ENCODE peak calls at places on chromosomes 2 and 18, in four cellular contexts. F is GM12891, R is K562, S is GM12878. T is an unnamed sample.

GRCh38 chr2:203683932-203684556 is 22.4 kb upstream of the CD28 start:
- DNase-seq in F (peak; percentile 18), R (no peak), S (peak; percentile 28), T (no peak)

GRCh38 chr2:96764253-96764637 is 3.5 kb downstream of the CNNM4 start:
- DNase-seq in F (no peak), R (no peak), S (no peak), T (no peak)

GRCh38 chr2:8849322-8849721 is 11.9 kb upstream of the KIDINS220 start:
- DNase-seq in F (no peak), R (no peak), S (no peak), T (no peak)

GRCh38 chr2:10500601-10501361 is 52.7 kb upstream of the ODC1 start:
- DNase-seq in F (no peak), R (no peak), S (no peak), T (no peak)

GRCh38 chr2:109164739-109165221 is 35.8 kb downstream of the SH3RF3 start:
- DNase-seq in F (no peak), R (no peak), S (no peak), T (no peak)

GRCh38 chr2:240990726-240991377 is 7.6 kb upstream of the SNED1 start:
- DNase-seq in F (no peak), R (no peak), S (no peak), T (no peak)

GRCh38 chr2:55932843-55933242 is 9.3 kb upstream of the EFEMP1 start:
- DNase-seq in F (no peak), R (no peak), S (no peak), T (no peak)

GRCh38 chr18:9366126-9366714 is 31.6 kb downstream of the TWSG1 start:
- DNase-seq in F (no peak), R (no peak), S (no peak), T (no peak)

GRCh38 chr2:7878786-7879515 is 802.9 kb upstream of the ID2 start:
- DNase-seq in F (no peak), R (no peak), S (no peak), T (no peak)

GRCh38 chr2:54724150-54724559 is 693 bp downstream of the EML6 start:
- DNase-seq in F (no peak), R (no peak), S (no peak), T (no peak)

GRCh38 chr2:168712053-168712452 is 90.4 kb upstream of the NOSTRIN start:
- DNase-seq in F (peak; percentile 19), R (no peak), S (peak; percentile 91), T (no peak)

GRCh38 chr2:26706093-26706492 is 13.6 kb downstream of the KCNK3 start:
- DNase-seq in F (no peak), R (no peak), S (no peak), T (no peak)

GRCh38 chr2:141767051-141767450 is 363.8 kb downstream of the LRP1B start:
- DNase-seq in F (no peak), R (no peak), S (no peak), T (no peak)

GRCh38 chr2:207725815-207726578 is 14.6 kb downstream of the CCNYL1 start:
- DNase-seq in F (no peak), R (no peak), S (no peak), T (no peak)

GRCh38 chr2:121898483-121898882 is 143.0 kb downstream of the TSN start:
- DNase-seq in F (no peak), R (no peak), S (no peak), T (no peak)

GRCh38 chr2:233406865-233407264 is 52.6 kb downstream of the DGKD start:
- DNase-seq in F (no peak), R (no peak), S (no peak), T (no peak)

GRCh38 chr18:21109936-21110666 is 1.5 kb downstream of the ROCK1 start:
- DNase-seq in F (no peak), R (no peak), S (no peak), T (no peak)

GRCh38 chr2:128384446-128384845 is 65.8 kb upstream of the HS6ST1 start:
- DNase-seq in F (no peak), R (no peak), S (no peak), T (no peak)

GRCh38 chr2:152098798-152099654 is at the start of gene CACNB4:
- DNase-seq in F (peak; percentile 50), R (no peak), S (no peak), T (peak; percentile 10)

GRCh38 chr2:101372792-101373191 is 14.5 kb downstream of the CREG2 start:
- DNase-seq in F (no peak), R (no peak), S (no peak), T (no peak)

GRCh38 chr2:33213648-33214047 is 262.8 kb upstream of the RASGRP3 start:
- DNase-seq in F (no peak), R (no peak), S (no peak), T (no peak)

GRCh38 chr2:66845307-66845706 is 410.4 kb downstream of the MEIS1 start:
- DNase-seq in F (no peak), R (no peak), S (no peak), T (no peak)

GRCh38 chr2:101140978-101141655 is 10.1 kb downstream of the TBC1D8 start:
- DNase-seq in F (no peak), R (no peak), S (no peak), T (no peak)

GRCh38 chr2:127348421-127349000 is 39.3 kb downstream of the MAP3K2 start:
- DNase-seq in F (no peak), R (no peak), S (no peak), T (no peak)

GRCh38 chr2:25460261-25460905 is 118.7 kb upstream of the DNMT3A start:
- DNase-seq in F (no peak), R (no peak), S (no peak), T (no peak)

GRCh38 chr18:12028674-12029073 is 47.4 kb downstream of the IMPA2 start:
- DNase-seq in F (no peak), R (no peak), S (no peak), T (no peak)

GRCh38 chr2:6927186-6927585 is 10.0 kb downstream of the RNF144A start:
- DNase-seq in F (no peak), R (no peak), S (no peak), T (no peak)

GRCh38 chr2:40178171-40178778 is 273.6 kb downstream of the SLC8A1 start:
- DNase-seq in F (no peak), R (no peak), S (no peak), T (no peak)

GRCh38 chr2:73457982-73458381 is 72.3 kb downstream of the ALMS1 start:
- DNase-seq in F (no peak), R (no peak), S (no peak), T (no peak)

DNA sequence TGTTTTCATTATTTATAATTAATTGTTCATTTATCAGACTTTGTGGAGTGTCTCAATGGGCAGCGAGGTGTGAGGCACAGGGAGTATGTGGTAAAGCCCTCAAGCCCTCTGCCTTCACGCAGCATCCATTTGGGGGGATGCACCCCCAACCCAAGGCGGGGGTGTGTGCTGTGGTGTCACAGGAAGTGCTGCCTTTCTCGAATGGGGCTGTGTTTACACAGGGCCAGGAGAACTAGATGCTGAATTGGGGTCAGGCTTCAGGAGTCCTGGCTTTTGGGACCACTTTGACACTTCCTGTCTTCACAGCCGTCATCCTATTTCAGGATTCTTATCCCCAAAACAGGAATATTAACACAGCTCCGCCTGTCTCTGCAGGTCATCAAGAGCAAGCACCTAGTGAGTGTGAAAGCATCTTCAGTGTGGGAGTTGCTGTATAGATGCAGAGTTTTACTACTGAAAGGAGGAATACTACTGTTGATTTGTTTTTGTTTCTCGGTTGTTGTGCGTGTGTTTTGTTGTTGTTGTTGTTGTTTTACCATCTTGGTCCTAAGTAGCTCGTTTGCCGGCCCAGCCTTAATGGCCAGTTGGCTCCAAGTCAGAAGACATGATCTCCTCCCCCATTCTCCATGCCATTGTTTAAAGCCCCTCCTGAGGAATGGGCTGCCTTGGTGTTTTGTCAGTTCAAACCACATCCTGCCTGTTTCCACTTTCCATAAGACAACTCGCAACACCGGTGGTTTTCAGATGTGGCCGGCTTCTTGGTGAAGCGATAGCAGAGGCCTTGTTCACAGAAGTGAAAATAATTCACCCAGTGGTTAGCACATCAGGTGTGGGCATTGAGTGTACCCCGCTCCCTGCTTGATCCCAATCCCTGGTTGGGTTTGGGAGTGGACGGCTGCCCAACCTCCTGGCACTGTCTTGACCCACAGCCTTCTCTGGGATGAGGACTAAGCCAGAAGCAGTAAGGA is 221.3 kb downstream of the BCL2 start:
- DNase-seq in F (no peak), R (no peak), S (peak; percentile 77), T (peak; percentile 94)
- TF ChIP-seq SPI1 in F (peak; percentile 32), R (no peak), S (peak; percentile 8), T (no peak)

DNA sequence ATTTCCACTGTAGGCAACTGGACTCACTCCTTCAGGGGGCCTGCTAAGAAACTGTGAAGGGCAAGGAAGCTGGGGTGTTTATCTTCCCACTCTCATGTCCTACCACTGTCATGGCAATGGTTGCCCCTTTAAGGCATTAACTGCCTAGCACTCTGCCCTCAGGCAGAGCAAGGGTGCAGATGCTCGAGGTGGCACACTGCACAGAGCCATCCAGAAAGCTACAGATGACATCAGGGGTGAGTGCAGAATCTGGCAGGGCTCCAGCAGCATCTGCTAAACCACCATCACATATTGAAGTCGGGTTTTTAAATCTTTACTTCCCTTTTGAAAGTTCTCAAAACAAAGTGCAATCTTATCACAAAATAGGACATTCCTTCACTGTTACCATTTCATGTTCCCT is 75.4 kb downstream of the RAPGEF4 start:
- DNase-seq in F (no peak), R (no peak), S (no peak), T (no peak)
- TF ChIP-seq SPI1 in F (no peak), R (no peak), S (no peak), T (no peak)

DNA sequence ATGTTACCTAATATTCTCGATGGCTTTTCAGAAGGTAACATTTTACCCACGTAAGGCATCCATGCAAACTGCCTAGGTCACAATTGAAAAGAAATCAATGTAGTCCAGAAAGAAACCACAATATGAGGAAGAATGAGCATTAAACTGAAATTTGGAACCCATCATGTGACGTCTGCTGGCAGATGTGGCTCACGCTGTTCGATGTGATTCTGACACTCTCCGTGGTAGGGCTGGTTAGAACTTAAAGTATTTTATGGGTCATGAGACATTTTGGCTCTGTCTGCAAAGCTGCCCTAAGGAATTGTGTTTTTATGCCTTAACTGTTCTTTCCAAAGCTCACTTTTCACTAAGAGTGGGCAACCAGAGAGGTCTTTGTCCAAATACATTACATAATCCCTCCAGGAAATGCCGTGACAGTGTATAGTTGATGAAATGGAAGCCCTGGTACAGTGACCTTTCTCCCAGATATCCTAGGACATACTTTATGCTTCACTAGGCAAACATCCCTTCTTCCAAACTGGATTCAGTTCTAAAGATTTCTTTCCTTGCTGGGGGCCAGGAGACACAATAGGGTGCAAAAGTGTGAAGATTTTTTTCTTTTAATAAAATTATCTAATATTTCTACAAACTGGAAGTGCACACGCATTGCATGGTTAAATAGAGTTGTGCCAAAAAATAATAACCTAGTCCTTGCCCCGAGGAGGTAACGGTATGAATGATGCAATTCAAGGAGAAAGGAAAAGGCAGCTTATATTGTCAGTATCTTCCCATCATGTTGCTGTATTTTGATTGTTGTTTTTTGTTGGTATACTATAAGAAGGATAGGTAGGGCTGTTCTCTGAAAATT is 119.0 kb downstream of the AQP4 start:
- DNase-seq in F (no peak), R (no peak), S (no peak), T (no peak)
- TF ChIP-seq SPI1 in F (no peak), R (no peak), S (no peak), T (no peak)

DNA sequence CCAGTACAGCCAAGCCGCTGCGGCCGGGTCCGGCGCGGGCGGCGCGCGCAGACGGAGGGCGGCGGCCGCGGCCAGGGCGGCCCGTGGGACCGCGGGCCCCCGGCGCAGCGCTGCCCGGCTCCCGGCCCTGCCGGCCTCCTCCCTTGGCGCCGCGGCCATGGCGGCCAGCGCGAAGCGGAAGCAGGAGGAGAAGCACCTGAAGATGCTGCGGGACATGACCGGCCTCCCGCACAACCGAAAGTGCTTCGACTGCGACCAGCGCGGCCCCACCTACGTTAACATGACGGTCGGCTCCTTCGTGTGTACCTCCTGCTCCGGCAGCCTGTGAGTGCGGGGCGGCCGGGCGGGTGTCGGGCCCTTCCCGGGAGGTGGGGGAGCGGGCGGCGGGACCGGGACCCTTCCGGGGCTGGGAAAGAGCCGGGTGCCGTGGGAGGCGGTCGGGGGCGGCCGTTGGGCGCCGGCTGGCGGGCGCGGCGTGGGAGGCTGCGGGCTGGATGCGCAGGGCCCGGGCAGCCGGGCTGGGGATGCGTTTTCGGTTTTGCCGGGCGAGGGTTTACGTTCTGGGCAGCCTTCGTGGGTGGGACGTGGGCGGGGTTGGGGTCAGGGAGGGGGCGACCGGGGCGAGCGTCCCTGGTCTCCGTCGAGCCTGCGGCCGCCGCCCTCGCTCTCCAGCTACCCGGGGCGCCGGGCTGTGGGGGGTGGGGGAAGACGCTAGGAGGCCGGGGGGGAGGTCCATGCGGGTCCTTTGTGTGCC is 486 bp downstream of the AGFG1 start:
- DNase-seq in F (peak; percentile 64), R (peak; percentile 68), S (no peak), T (peak; percentile 33)
- TF ChIP-seq SPI1 in F (no peak), R (no peak), S (no peak), T (no peak)

T was measured in HL-60.